ENCODE peak calls at places on chromosomes 2 and 18, in four cellular contexts. Y, Q, L and T are unnamed samples.

GRCh38 chr2:211455225-211455841 is 898.9 kb downstream of the CPS1 start:
- DNase-seq in Y (no peak), Q (peak), L (peak), T (no peak)

GRCh38 chr2:210528716-210529115 is 27.7 kb upstream of the CPS1 start:
- DNase-seq in L (no peak), Q (no peak), Y (no peak), T (no peak)

GRCh38 chr2:178874529-178875240 is 67.5 kb upstream of the TTN start:
- DNase-seq in Q (no peak), L (no peak), Y (no peak), T (no peak)

GRCh38 chr2:138906549-138906948 is 126.4 kb upstream of the NXPH2 start:
- DNase-seq in Q (no peak), L (no peak), Y (no peak), T (no peak)

GRCh38 chr18:43830905-43831304 is 553.6 kb upstream of the SYT4 start:
- DNase-seq in Y (no peak), L (no peak), Q (no peak), T (no peak)

GRCh38 chr2:200944467-200945394 is 18.7 kb downstream of the ORC2 start:
- DNase-seq in Y (no peak), L (no peak), Q (no peak), T (no peak)

GRCh38 chr2:233208382-233209116 is 42.9 kb upstream of the ATG16L1 start:
- DNase-seq in L (no peak), Y (no peak), Q (no peak), T (no peak)

GRCh38 chr2:172280820-172281454 is 146.4 kb upstream of the ITGA6 start:
- DNase-seq in Y (peak), L (no peak), Q (no peak), T (peak)

GRCh38 chr18:47265197-47265596 is 13.7 kb upstream of the SKOR2 start:
- DNase-seq in Y (no peak), Q (no peak), L (no peak), T (no peak)

GRCh38 chr2:235699576-235699975 is 205.7 kb downstream of the AGAP1 start:
- DNase-seq in Y (no peak), L (no peak), Q (no peak), T (no peak)

DNA sequence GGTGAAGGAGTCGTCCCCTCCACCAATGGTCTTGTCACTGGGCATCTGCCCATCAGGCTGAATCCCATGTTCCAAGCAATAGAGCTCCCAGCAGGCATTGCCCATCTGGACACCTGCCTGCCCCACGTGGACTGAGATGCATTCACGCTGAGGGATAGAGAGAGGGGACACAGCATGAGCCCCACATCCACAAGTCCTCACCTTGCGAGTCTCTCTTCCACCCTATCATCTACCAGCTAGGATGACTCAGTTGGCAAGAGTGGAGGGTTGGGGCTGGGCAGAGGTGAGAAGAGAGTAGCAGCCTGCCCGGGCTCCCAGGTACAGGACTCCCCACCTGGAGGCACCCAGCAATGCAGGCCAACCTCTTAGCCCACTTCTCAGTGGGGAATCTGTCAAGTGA is 959 bp upstream of the TUBA4B start:
- DNase-seq in Q (no peak), L (no peak), Y (no peak), T (no peak)
- TF ChIP-seq SPI1 in Q (no peak), L (no peak), Y (no peak), T (no peak)

DNA sequence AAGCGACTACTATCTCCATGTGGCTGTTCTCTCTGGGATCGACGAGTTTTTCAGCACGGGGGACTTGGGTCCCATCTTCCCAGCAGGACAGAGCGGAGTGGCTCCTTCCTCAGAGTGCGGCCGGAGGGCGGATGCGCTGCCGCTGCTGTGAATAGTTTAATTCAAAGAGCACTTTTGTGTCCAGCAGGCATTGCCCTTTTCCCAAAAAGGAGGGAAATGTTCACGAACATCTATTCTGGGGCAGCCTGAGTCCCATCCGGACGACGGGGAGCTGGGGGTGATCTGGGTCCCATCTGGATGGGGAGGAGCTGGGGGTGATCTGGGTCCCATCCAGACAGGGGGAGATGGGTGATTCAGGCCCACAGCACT is 136.9 kb downstream of the NFATC1 start:
- DNase-seq in Q (no peak), Y (no peak), L (no peak), T (no peak)
- TF ChIP-seq SPI1 in Q (no peak), Y (no peak), L (no peak), T (no peak)

GRCh38 chr2:177551989-177552413 is 159.4 kb downstream of the AGPS start:
- DNase-seq in Y (no peak), L (no peak), Q (peak), T (no peak)
- TF ChIP-seq SPI1 in Y (no peak), L (no peak), Q (no peak), T (no peak)

DNA sequence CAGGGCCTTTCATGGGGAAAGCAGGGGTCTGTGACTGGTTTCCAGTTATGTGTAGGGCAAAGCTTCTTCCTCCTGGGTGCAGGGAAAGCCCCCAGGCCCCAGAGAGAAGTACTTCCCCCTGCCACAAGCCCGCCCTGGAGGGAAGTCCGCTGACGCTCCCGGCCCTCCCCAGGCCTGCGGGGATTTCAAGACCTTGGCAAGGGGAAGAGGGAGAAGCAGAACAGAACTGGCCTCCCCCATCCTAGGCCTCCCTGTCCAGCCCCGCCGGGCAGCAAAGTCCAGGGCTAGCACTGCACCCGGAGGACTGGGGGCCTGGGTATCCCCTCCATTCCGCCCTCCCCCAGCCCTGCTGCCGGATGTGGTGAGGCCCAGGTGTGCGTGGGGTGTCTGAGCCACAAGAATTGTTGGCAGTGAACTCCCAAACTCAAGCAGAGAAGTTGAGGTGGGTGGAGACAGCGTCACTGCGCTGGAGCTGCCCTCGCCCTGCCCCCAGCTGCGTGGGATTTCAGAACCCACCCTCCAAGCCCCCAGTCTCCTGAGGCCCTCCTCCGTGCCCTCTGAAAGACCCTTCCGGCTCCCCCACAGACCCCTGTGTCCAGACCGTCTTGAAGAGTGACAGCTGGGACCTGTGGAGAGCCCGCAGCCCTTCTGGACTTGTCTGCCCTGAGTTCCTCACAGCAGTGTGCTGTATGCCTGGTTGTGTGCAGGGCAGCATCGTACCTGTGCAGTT is 1.1 kb upstream of the DUSP2 start:
- DNase-seq in L (peak), Y (peak), Q (peak), T (peak)
- TF ChIP-seq SPI1 in L (peak), Y (peak), Q (no peak), T (peak)

DNA sequence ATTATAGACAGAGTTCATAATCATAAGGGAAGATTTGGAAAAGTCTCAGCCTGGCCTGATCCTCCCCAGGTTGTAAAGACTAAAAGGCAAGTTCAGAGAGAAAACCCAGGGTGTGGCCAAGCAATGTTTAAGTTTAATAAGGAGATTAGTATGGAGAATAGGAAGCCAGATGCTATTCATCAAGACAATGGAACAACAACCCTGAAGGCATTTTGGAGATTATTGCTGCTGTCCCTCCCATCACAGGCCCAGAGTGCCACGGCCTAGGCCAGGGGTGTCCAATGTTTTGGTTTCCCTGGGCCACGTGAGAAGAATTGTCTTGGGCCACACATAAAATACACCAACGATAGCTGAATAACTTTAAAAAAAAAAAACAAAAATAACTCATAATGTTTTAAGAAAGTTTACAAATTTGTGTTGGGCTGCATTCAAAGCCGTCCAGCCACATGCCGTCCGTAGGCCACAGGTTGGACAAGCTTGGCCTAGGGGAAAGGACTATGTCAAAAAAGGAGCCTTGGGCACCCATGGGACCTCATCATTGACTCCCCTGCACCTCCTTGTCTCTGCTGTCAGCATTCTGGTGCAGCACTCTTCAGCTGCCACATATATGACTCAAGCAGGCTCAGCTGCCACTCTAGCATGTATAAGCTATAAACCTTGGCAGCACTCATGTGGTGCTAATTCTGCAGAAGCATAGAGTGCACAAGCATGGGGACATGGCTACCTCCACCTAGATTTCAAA is 20.8 kb downstream of the DPP4 start:
- DNase-seq in L (no peak), Q (no peak), Y (no peak), T (no peak)
- TF ChIP-seq SPI1 in L (no peak), Q (no peak), Y (no peak), T (no peak)